ENCODE peak calls at places on chromosomes 4 and X, in nine cellular contexts. J, I, B, O, V, C, M, D and K are unnamed samples.

GRCh38 chr4:99324978-99325377 is 3.8 kb upstream of the ADH1B start:
- DNase-seq in O (no peak), M (peak), D (no peak), C (peak), V (no peak), I (peak), B (no peak), J (peak), K (peak)

GRCh38 chrX:24391362-24391761 is 30.9 kb downstream of the SUPT20HL1 start:
- DNase-seq in J (no peak), B (no peak), O (no peak), I (no peak), V (no peak), D (no peak), M (no peak), C (no peak), K (no peak)

GRCh38 chrX:41491267-41492004 is 44.3 kb downstream of the NYX start:
- DNase-seq in B (no peak), V (no peak), C (peak), J (no peak), I (no peak), D (no peak), M (peak), O (peak), K (no peak)

GRCh38 chrX:370244-370962 is 16.3 kb downstream of the PPP2R3B start:
- DNase-seq in O (no peak), V (no peak), C (no peak), I (no peak), D (no peak), J (no peak), M (no peak), B (no peak), K (no peak)

GRCh38 chr4:24262616-24263015 is 321.7 kb downstream of the DHX15 start:
- DNase-seq in I (no peak), V (no peak), J (no peak), M (no peak), C (no peak), O (no peak), B (no peak), D (no peak), K (no peak)

GRCh38 chr4:77433102-77433733 is 172.4 kb upstream of the CXCL13 start:
- DNase-seq in V (peak), M (no peak), O (peak), B (peak), J (no peak), D (peak), I (no peak), C (no peak), K (no peak)

GRCh38 chr4:147736458-147736857 is 4.6 kb downstream of the ARHGAP10 start:
- DNase-seq in C (no peak), O (no peak), V (no peak), J (no peak), I (no peak), D (no peak), B (no peak), M (no peak), K (no peak)

GRCh38 chr4:76272582-76272981 is 21.1 kb downstream of the FAM47E start:
- DNase-seq in V (no peak), B (no peak), C (no peak), I (no peak), D (no peak), O (no peak), M (no peak), J (no peak), K (no peak)

GRCh38 chr4:2042207-2042946 is 16.8 kb upstream of the NAT8L start:
- DNase-seq in J (no peak), D (peak), O (no peak), C (no peak), B (no peak), M (no peak), V (peak), I (peak), K (no peak)

GRCh38 chr4:95091272-95091671 is 333.5 kb downstream of the BMPR1B start:
- DNase-seq in I (no peak), D (no peak), J (no peak), C (no peak), B (no peak), V (no peak), M (no peak), O (peak), K (no peak)

GRCh38 chrX:38806875-38807601 is 5.8 kb downstream of the MID1IP1 start:
- DNase-seq in B (no peak), J (no peak), C (no peak), O (no peak), I (no peak), D (no peak), V (peak), M (no peak), K (no peak)

GRCh38 chr4:128810871-128811570 is 1.5 kb downstream of the JADE1 start:
- DNase-seq in J (peak), D (peak), C (peak), O (peak), M (peak), I (peak), V (peak), B (peak), K (peak)
- TF ChIP-seq POLR2A in J (peak), D (peak), C (peak), O (peak), M (peak), I (peak), V (peak), B (peak), K (no peak)

GRCh38 chr4:154018659-154019058 is 229.8 kb upstream of the SFRP2 start:
- DNase-seq in C (no peak), V (peak), B (no peak), J (no peak), M (no peak), D (no peak), O (no peak), I (no peak), K (no peak)
- TF ChIP-seq POLR2A in C (no peak), V (no peak), B (no peak), J (no peak), M (no peak), D (no peak), O (no peak), I (no peak), K (no peak)

GRCh38 chr4:118833192-118833820 is 2.6 kb downstream of the SEC24D start:
- DNase-seq in C (no peak), B (no peak), J (no peak), D (no peak), V (no peak), I (no peak), M (no peak), O (no peak), K (no peak)

GRCh38 chr4:118834070-118834469 is 1.9 kb downstream of the SEC24D start:
- DNase-seq in D (no peak), V (no peak), J (no peak), B (no peak), C (no peak), I (no peak), M (no peak), O (no peak), K (no peak)

GRCh38 chr4:118836763-118837507 is 1.0 kb upstream of the SEC24D start:
- DNase-seq in M (no peak), C (no peak), B (no peak), O (no peak), V (no peak), J (no peak), I (no peak), D (no peak), K (no peak)

GRCh38 chr4:118834960-118835895 is 698 bp downstream of the SEC24D start:
- DNase-seq in B (no peak), V (peak), I (peak), J (peak), M (peak), C (peak), D (peak), O (peak), K (peak)

DNA sequence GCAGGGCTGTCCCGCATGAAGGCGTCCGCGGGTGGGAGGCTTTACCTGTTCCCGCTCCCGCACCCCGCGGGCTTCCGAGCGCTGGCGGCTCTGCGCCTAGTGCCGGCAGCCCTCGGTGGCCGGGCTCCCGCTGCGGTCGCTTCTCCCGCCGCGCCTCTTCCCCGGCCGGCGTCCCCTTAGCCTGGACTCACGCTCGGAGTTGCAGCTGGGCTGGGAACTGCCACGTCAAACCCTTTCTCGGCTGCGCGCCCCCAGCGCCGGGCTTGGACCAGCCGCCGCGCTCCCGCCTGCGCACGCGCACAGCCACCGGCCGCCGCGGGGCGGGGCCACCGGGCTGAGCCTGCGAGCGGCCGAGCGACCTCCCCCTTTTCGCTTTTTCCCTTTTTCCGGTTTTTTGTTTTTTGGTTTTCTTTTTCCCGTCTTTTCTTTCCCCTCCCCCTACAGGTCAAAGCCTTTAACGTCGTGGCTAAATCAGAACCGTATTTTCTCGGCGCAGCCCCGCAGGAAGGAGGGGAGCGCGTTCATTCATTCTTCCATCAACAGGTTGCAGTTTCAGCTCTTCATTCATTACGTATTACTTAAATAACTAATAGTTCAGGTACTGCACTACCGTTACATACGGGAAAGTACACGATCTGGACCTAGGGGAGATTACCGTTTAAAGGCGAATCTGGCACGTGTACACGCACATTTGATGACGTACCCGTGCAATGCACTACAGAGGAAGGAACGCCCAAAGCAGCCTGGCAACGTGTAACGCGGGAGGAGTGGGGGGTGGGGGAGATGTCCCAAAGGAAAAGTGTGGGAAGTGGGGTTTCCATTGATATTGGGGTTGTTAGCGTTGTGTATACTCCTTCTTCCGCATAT is at the start of gene SEC24D:
- DNase-seq in B (peak), V (peak), I (peak), M (peak), O (peak), C (peak), D (peak), J (peak), K (peak)
- TF ChIP-seq POLR2A in B (peak), V (peak), I (peak), M (no peak), O (no peak), C (peak), D (peak), J (peak), K (peak)

GRCh38 chrX:6660567-6661252 is 125.8 kb upstream of the VCX3A start:
- DNase-seq in B (no peak), D (no peak), J (no peak), O (no peak), I (no peak), M (no peak), C (no peak), V (no peak), K (no peak)
- TF ChIP-seq POLR2A in B (no peak), D (no peak), J (no peak), O (no peak), I (no peak), M (no peak), C (no peak), V (no peak), K (no peak)

GRCh38 chr4:74157743-74158560 is at the start of gene MTHFD2L:
- DNase-seq in V (peak), J (peak), I (peak), C (peak), M (peak), B (peak), D (peak), O (peak), K (peak)
- TF ChIP-seq POLR2A in V (peak), J (peak), I (peak), C (peak), M (peak), B (peak), D (peak), O (peak), K (peak)

GRCh38 chr4:185203380-185204237 is at the start of gene CFAP97:
- DNase-seq in C (peak), I (peak), V (peak), O (peak), M (peak), J (peak), B (peak), D (peak), K (peak)
- TF ChIP-seq POLR2A in C (peak), I (no peak), V (peak), O (no peak), M (no peak), J (peak), B (peak), D (peak), K (peak)